ENCODE peak calls at places on chromosomes 1 and 21, in eight cellular contexts. F is upper lobe of left lung, Z is endothelial cell of umbilical vein, G is H1, I is sigmoid colon, C is stomach, P is K562, M is GM12891. N is an unnamed sample.

GRCh38 chr21:33698088-33698487 is 55.8 kb downstream of the ITSN1 start:
- DNase-seq in F (no peak), Z (no peak), G (no peak), I (no peak), C (no peak), P (no peak), M (no peak), N (no peak)

GRCh38 chr1:159946242-159947187 is 1.1 kb upstream of the IGSF9 start:
- DNase-seq in F (no peak), Z (no peak), G (no peak), I (no peak), C (no peak), P (no peak), M (no peak), N (no peak)

GRCh38 chr1:18938707-18939070 is 17.8 kb downstream of the IFFO2 start:
- DNase-seq in F (no peak), Z (no peak), G (no peak), I (no peak), C (no peak), P (peak; percentile 34), M (no peak), N (no peak)

GRCh38 chr1:18299441-18300338 is 181.0 kb upstream of the KLHDC7A start:
- DNase-seq in F (no peak), Z (no peak), G (peak; percentile 62), I (no peak), C (peak; percentile 40), P (peak; percentile 80), M (peak; percentile 60), N (no peak)

GRCh38 chr1:214438059-214438458 is 113.3 kb downstream of the PTPN14 start:
- DNase-seq in F (no peak), Z (peak; percentile 61), G (no peak), I (no peak), C (no peak), P (no peak), M (no peak), N (no peak)

GRCh38 chr1:183098349-183098748 is 75.1 kb downstream of the LAMC1 start:
- DNase-seq in F (no peak), Z (no peak), G (no peak), I (no peak), C (no peak), P (no peak), M (no peak), N (no peak)

GRCh38 chr1:172719694-172720138 is 60.8 kb downstream of the FASLG start:
- DNase-seq in F (no peak), Z (peak; percentile 70), G (no peak), I (no peak), C (no peak), P (peak; percentile 52), M (no peak), N (no peak)

GRCh38 chr1:18100493-18101063 is 7.0 kb upstream of the IGSF21 start:
- DNase-seq in F (peak; percentile 40), Z (peak; percentile 20), G (peak; percentile 85), I (peak; percentile 72), C (peak; percentile 72), P (peak; percentile 88), M (peak; percentile 33), N (peak; percentile 50)

GRCh38 chr1:10909697-10910489 is 102.6 kb upstream of the TARDBP start:
- DNase-seq in F (peak; percentile 59), Z (peak; percentile 4), G (peak; percentile 95), I (no peak), C (peak; percentile 77), P (peak; percentile 82), M (peak; percentile 81), N (peak; percentile 58)

GRCh38 chr1:17922833-17923232 is 167.7 kb downstream of the ACTL8 start:
- DNase-seq in F (no peak), Z (no peak), G (peak; percentile 75), I (no peak), C (peak; percentile 36), P (peak; percentile 62), M (peak; percentile 31), N (no peak)

GRCh38 chr1:28540651-28541050 is 12.2 kb upstream of the TRNAU1AP start:
- DNase-seq in F (no peak), Z (no peak), G (no peak), I (no peak), C (no peak), P (no peak), M (no peak), N (no peak)

GRCh38 chr1:159765806-159766205 is 15.0 kb upstream of the DUSP23 start:
- DNase-seq in F (no peak), Z (no peak), G (no peak), I (no peak), C (no peak), P (no peak), M (no peak), N (no peak)

GRCh38 chr1:100433563-100433962 is 81.3 kb downstream of the CDC14A start:
- DNase-seq in F (no peak), Z (no peak), G (no peak), I (no peak), C (no peak), P (no peak), M (no peak), N (no peak)

GRCh38 chr21:27423073-27423472 is 456.2 kb upstream of the ADAMTS5 start:
- DNase-seq in F (peak; percentile 48), Z (no peak), G (no peak), I (peak; percentile 80), C (peak; percentile 38), P (no peak), M (no peak), N (no peak)

GRCh38 chr1:16402742-16403141 is 34.5 kb downstream of the SPATA21 start:
- DNase-seq in F (no peak), Z (no peak), G (no peak), I (no peak), C (no peak), P (no peak), M (no peak), N (no peak)

GRCh38 chr21:42499430-42500106 is 3.5 kb upstream of the RSPH1 start:
- DNase-seq in F (no peak), Z (no peak), G (no peak), I (no peak), C (no peak), P (no peak), M (no peak), N (no peak)

GRCh38 chr1:19074361-19074901 is 118.0 kb upstream of the IFFO2 start:
- DNase-seq in F (no peak), Z (no peak), G (no peak), I (no peak), C (no peak), P (no peak), M (no peak), N (no peak)

DNA sequence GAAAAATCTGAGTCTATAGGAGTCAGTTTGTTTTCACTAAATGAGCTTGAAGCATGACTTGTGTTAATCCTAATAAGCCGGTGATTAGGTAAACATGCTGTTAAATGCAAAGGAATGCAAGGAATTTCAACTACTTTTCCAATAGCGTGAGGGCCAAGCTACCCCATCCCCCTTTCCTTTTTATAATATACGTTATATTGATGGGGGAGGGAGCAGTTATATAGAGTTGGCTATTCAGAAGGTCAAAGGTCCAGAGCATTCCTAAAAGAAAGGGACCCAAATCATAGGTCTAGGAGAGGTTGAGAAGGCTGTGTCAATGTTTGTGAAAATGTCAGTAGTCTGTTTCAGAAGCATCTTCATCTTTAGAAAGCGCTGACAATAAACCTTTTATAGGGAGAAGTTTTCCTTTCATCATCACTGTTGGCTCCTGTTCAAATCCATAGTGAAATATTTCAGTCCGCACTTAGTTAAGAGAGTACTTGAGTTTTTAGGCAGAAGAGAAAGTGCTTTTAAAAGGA is 3.8 kb downstream of the CCN1 start:
- DNase-seq in F (no peak), Z (peak; percentile 96), G (peak; percentile 42), I (no peak), C (no peak), P (no peak), M (no peak), N (no peak)
- TF ChIP-seq POLR2AphosphoS5 in F (no peak), Z (peak; percentile 99), G (peak; percentile 99), I (peak; percentile 37), C (peak; percentile 25), P (no peak), M (no peak), N (no peak)

GRCh38 chr1:70778056-70778762 is 269.4 kb downstream of the PTGER3 start:
- DNase-seq in F (no peak), Z (no peak), G (no peak), I (no peak), C (no peak), P (no peak), M (no peak), N (no peak)

GRCh38 chr1:70778934-70779333 is 268.7 kb downstream of the PTGER3 start:
- DNase-seq in F (no peak), Z (no peak), G (no peak), I (no peak), C (no peak), P (no peak), M (no peak), N (no peak)

DNA sequence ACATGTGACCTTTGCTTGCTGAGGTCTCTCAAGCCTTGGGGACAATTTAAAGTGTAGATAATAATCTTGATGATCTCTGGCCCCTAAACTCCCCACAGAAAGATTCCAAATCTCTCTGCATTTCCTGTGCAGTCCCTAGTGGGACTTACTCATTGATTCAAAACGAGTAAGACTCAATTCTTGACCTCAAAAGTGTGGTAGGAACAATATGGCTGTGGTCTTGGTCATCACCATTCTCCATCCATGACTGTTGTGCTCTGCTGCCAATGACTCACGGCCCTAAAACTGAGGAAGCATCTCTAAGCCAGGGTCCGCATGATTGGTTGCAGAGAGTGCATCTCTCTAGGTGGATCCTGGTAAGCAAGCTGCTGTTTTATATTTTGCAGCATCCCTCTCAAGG is 268.0 kb downstream of the PTGER3 start:
- DNase-seq in F (no peak), Z (no peak), G (no peak), I (no peak), C (no peak), P (no peak), M (no peak), N (no peak)
- TF ChIP-seq POLR2AphosphoS5 in F (no peak), Z (no peak), G (no peak), I (no peak), C (no peak), P (no peak), M (no peak), N (no peak)

GRCh38 chr1:27366113-27366410 is 699 bp downstream of the MAP3K6 start:
- DNase-seq in F (peak; percentile 88), Z (peak; percentile 76), G (peak; percentile 91), I (peak; percentile 94), C (peak; percentile 82), P (peak; percentile 89), M (peak; percentile 66), N (no peak)

GRCh38 chr1:27364696-27365371 is 1.9 kb downstream of the MAP3K6 start:
- DNase-seq in F (no peak), Z (no peak), G (no peak), I (no peak), C (no peak), P (no peak), M (no peak), N (no peak)

GRCh38 chr1:27366411-27367159 is at the start of gene MAP3K6:
- DNase-seq in F (peak; percentile 95), Z (peak; percentile 55), G (peak; percentile 85), I (peak; percentile 96), C (peak; percentile 90), P (peak; percentile 90), M (peak; percentile 59), N (no peak)

GRCh38 chr1:27363766-27364695 is 2.7 kb downstream of the MAP3K6 start:
- DNase-seq in F (no peak), Z (no peak), G (no peak), I (no peak), C (no peak), P (no peak), M (no peak), N (no peak)

GRCh38 chr1:27365372-27366112 is 1.2 kb downstream of the MAP3K6 start:
- DNase-seq in F (peak; percentile 91), Z (peak; percentile 91), G (peak; percentile 86), I (peak; percentile 97), C (peak; percentile 89), P (peak; percentile 94), M (peak; percentile 92), N (peak; percentile 75)
- TF ChIP-seq POLR2AphosphoS5 in F (peak; percentile 68), Z (peak; percentile 61), G (no peak), I (peak; percentile 83), C (peak; percentile 5), P (peak; percentile 65), M (no peak), N (no peak)

GRCh38 chr1:111204211-111204883 is 3.9 kb upstream of the DENND2D start:
- DNase-seq in F (peak; percentile 79), Z (no peak), G (no peak), I (no peak), C (peak; percentile 83), P (no peak), M (peak; percentile 69), N (no peak)
- TF ChIP-seq POLR2AphosphoS5 in F (peak; percentile 79), Z (no peak), G (no peak), I (peak; percentile 45), C (no peak), P (no peak), M (peak; percentile 28), N (no peak)